ENCODE peak calls at places on chromosome 22, in four cellular contexts. W is left ventricle myocardium inferior, S is kidney, E is endodermal cell. B is an unnamed sample.
A peak's percentile ranks its signal among the peaks of the same experiment; 100 is the strongest.

GRCh38 chr22:30211124-30211820 is 35.3 kb downstream of the LIF start:
- DNase-seq in S (no peak), E (no peak), W (no peak), B (peak; percentile 33)

GRCh38 chr22:42438293-42438650 is 6.1 kb upstream of the NFAM1 start:
- DNase-seq in W (no peak), S (no peak), E (peak; percentile 79), B (no peak)

GRCh38 chr22:44837481-44837880 is 85.1 kb downstream of the ARHGAP8 start:
- DNase-seq in S (peak; percentile 49), E (no peak), W (no peak), B (no peak)

GRCh38 chr22:32652609-32653008 is 148.9 kb upstream of the TIMP3 start:
- DNase-seq in E (no peak), W (no peak), S (no peak), B (no peak)

GRCh38 chr22:30649430-30650007 is 13.9 kb downstream of the SLC35E4 start:
- DNase-seq in S (peak; percentile 89), E (peak; percentile 73), W (peak; percentile 24), B (no peak)

GRCh38 chr22:32904044-32904443 is 102.5 kb downstream of the TIMP3 start:
- DNase-seq in W (no peak), S (no peak), E (peak; percentile 84), B (no peak)

GRCh38 chr22:30277547-30278344 is 11.1 kb upstream of the OSM start:
- DNase-seq in W (no peak), S (peak; percentile 74), E (no peak), B (no peak)

GRCh38 chr22:34917239-34917638 is 148.7 kb upstream of the ISX start:
- DNase-seq in S (no peak), E (no peak), W (no peak), B (no peak)

GRCh38 chr22:42871146-42872050 is 14.3 kb upstream of the ARFGAP3 start:
- DNase-seq in E (peak; percentile 34), S (no peak), W (no peak), B (no peak)

DNA sequence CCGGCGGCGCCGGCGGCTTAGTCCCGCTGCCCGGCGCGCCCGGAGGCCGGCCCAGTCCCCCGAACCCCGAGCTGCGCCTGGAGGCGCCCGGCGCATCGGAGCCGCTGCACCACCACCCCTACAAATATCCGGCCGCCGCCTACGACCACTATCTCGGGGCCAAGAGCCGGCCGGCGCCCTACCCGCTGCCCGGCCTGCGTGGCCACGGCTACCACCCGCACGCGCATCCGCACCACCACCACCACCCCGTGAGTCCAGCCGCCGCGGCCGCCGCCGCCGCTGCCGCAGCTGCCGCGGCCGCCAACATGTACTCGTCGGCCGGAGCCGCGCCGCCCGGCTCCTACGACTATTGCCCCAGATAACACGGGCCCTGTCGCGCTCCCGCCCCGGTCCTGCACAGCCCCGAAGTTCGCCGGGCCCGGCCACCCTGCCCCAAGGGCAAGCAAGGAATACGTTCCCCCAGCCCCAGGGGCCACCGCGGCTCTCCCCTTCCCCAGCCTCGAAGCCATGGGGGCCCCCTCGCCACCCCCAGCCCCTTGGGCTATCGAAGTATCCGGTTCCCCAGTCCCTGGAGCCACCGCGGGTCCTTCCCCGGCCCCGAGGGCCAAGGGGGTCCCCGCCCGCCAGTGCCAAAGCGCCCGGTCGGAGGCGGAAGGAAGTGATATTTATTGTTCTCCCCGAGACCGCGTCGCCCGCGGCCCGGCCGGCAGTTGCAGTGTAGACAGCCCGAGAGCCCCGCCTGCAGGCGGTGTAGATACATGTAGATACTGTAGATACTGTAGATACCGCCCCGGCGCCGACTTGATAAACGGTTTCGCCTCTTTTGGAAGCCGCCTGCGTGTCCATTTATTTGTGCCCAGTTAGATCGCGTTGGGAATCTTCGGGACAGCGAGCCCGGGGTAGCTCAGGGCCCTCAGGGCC is 6.2 kb downstream of the TBX1 start:
- DNase-seq in S (peak; percentile 79), W (peak; percentile 48), E (peak; percentile 80), B (peak; percentile 86)
- H3K4me3 ChIP-seq in S (no peak overlapping the region), W (peak overlapping the region; percentile 58), E (no peak overlapping the region), B (peak overlapping the region; percentile 37)

GRCh38 chr22:26646158-26646557 is 11.2 kb upstream of the MIAT start:
- DNase-seq in E (no peak), S (no peak), W (no peak), B (no peak)
- H3K4me1 ChIP-seq in E (peaks cover 8% of the 10 kb centered on the region), S (peaks cover 3% of the 10 kb centered on the region), W (peaks cover 25% of the 10 kb centered on the region), B (peaks cover 24% of the 10 kb centered on the region)

DNA sequence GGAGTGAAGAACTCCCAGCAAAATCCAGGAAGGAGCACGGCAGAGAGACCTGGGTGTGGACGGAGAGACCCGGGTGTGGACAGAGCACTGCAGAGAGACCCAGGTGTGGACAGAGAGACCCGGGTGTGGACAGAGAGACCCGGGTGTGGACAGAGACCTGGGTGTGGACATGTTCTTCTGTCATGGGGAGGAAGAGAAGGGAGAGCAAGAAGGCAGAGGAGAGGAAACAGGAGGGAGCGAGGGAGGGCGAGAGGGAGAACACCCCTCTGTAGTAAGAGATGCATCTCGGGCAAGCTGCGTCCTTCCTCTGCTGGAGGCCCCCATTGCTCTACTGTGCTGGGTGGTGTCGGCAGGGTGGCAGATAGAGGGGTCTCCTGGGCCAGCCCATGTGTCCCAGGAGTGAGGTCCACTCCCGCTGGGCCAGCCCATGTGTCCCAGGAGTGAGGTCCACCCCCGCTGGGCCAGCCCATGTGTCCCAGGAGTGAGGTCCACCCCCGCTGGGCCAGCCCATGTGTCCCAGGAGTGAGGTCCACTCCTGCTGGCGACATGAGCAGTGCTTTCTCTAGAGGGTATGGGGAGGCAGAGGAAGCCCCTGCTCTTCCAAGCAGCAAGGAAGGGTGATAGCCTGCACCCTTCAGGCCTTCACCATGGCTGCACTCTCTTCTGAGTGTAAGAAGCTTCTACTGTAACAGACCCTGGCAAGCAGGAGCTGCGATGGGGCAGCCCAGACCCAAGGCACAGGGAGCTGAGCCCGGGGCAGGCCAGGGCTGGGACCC is 934.2 kb downstream of the BRD1 start:
- DNase-seq in E (no peak), S (no peak), W (no peak), B (peak; percentile 35)
- H3K9me3 ChIP-seq in E (no peaks in the 10 kb centered on the region), S (no peaks in the 10 kb centered on the region), W (peaks cover 9% of the 10 kb centered on the region), B (no peaks in the 10 kb centered on the region)

GRCh38 chr22:49897015-49897684 is 21.1 kb downstream of the ALG12 start:
- DNase-seq in W (no peak), E (no peak), S (no peak), B (no peak)
- H3K4me3 ChIP-seq in W (no peak overlapping the region), E (no peak overlapping the region), S (no peak overlapping the region), B (no peak overlapping the region)

GRCh38 chr22:25766418-25766817 is 24.4 kb downstream of the MYO18B start:
- DNase-seq in E (no peak), W (no peak), S (no peak), B (no peak)

GRCh38 chr22:25764270-25765015 is 22.5 kb downstream of the MYO18B start:
- DNase-seq in E (peak; percentile 86), S (no peak), W (no peak), B (no peak)

GRCh38 chr22:25765016-25765367 is 23.0 kb downstream of the MYO18B start:
- DNase-seq in S (no peak), W (no peak), E (no peak), B (no peak)

GRCh38 chr22:25763239-25763777 is 21.3 kb downstream of the MYO18B start:
- DNase-seq in W (no peak), S (no peak), E (no peak), B (no peak)

DNA sequence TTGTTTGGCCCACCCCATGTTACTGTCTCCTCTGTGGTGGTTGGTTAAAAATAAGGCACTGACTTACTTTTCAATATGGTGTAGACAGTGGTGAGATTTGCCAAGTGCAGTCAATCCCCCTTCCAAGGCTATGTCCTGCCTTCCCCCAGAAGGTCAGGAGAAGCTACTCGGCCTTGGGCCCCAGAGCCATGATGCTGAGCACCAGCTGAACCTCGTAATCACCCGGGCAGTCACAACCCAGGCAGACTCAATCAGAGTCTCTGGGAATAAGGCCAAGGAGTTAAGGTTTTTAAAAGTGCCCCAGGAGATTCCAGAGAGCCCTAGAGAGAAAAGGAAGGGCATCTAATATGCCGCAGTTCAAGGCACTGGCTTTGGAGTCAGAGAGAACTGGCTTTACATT is 23.8 kb downstream of the MYO18B start:
- DNase-seq in W (no peak), E (no peak), S (no peak), B (no peak)
- H3K4me1 ChIP-seq in W (peaks cover 49% of the 10 kb centered on the region), E (no peaks in the 10 kb centered on the region), S (no peaks in the 10 kb centered on the region), B (no peaks in the 10 kb centered on the region)

GRCh38 chr22:19270873-19271272 is 20.6 kb downstream of the CLTCL1 start:
- DNase-seq in E (no peak), S (no peak), W (no peak), B (no peak)
- H3K9me3 ChIP-seq in E (peaks cover 10% of the 10 kb centered on the region), S (no peaks in the 10 kb centered on the region), W (peaks cover 18% of the 10 kb centered on the region), B (peaks cover 9% of the 10 kb centered on the region)

GRCh38 chr22:46072981-46073682 is 77.2 kb upstream of the PPARA start:
- DNase-seq in W (peak; percentile 8), E (no peak), S (peak; percentile 27), B (peak; percentile 39)
- H3K4me3 ChIP-seq in W (peak overlapping the region; percentile 96), E (no peak overlapping the region), S (peak overlapping the region; percentile 81), B (peak overlapping the region; percentile 89)

DNA sequence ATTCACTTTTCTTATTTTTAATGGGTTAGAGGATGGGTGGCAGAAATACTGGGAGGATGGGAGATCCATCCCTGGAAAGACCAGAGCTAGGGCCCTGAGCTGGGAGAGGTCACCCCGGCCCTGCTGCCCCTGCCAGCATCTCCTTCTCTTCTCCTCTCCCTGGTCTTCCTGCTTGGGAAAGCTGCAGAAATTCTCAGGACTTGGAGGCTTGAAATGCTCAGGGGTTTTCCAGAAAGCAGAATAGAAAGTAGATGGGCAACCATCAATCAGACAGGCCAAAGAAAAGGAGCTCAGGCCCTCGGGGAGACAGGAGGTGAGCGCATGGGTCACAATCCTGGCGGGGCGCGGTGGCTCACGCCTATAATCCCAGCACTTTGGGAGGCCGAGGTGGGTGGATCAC is 1.5 kb downstream of the APOBEC3H start:
- DNase-seq in E (no peak), S (no peak), W (no peak), B (no peak)
- H3K4me1 ChIP-seq in E (no peaks in the 10 kb centered on the region), S (no peaks in the 10 kb centered on the region), W (peaks cover 17% of the 10 kb centered on the region), B (peaks cover 19% of the 10 kb centered on the region)

GRCh38 chr22:49302530-49302929 is 525.1 kb downstream of the BRD1 start:
- DNase-seq in S (no peak), W (no peak), E (no peak), B (peak; percentile 41)
- H3K9me3 ChIP-seq in S (no peaks in the 10 kb centered on the region), W (no peaks in the 10 kb centered on the region), E (no peaks in the 10 kb centered on the region), B (no peaks in the 10 kb centered on the region)